ENCODE peak calls at places on chromosomes 3 and 15, in ten cellular contexts. One of them, this sample, is unnamed.

GRCh38 chr15:36658321-36658720 is 78.9 kb downstream of the CDIN1 start:
- DNase-seq in tibial artery: no peak
- DNase-seq in heart right ventricle: no peak
- DNase-seq in Peyer's patch: no peak
- DNase-seq in pancreas: no peak
- DNase-seq in transverse colon: no peak
- DNase-seq in tibial nerve: no peak
- DNase-seq in ovary: no peak
- DNase-seq in AG04450: no peak
- DNase-seq in fibroblast of lung: peak; percentile 16
- DNase-seq in this sample: no peak

GRCh38 chr3:48561045-48561736 is 2.4 kb downstream of the UCN2 start:
- DNase-seq in fibroblast of lung: peak; percentile 63
- DNase-seq in AG04450: no peak
- DNase-seq in Peyer's patch: peak; percentile 64
- DNase-seq in ovary: peak; percentile 69
- DNase-seq in heart right ventricle: peak; percentile 59
- DNase-seq in tibial artery: peak; percentile 89
- DNase-seq in pancreas: no peak
- DNase-seq in transverse colon: peak; percentile 61
- DNase-seq in tibial nerve: peak; percentile 30
- DNase-seq in this sample: peak; percentile 57

GRCh38 chr3:10935028-10935427 is 57.5 kb upstream of the SLC6A1 start:
- DNase-seq in Peyer's patch: no peak
- DNase-seq in AG04450: no peak
- DNase-seq in transverse colon: no peak
- DNase-seq in heart right ventricle: no peak
- DNase-seq in ovary: no peak
- DNase-seq in tibial nerve: no peak
- DNase-seq in pancreas: no peak
- DNase-seq in tibial artery: no peak
- DNase-seq in fibroblast of lung: no peak
- DNase-seq in this sample: no peak

GRCh38 chr3:27507111-27507510 is 22.9 kb upstream of the SLC4A7 start:
- DNase-seq in AG04450: no peak
- DNase-seq in pancreas: no peak
- DNase-seq in ovary: no peak
- DNase-seq in tibial nerve: no peak
- DNase-seq in Peyer's patch: no peak
- DNase-seq in transverse colon: no peak
- DNase-seq in tibial artery: no peak
- DNase-seq in fibroblast of lung: peak; percentile 69
- DNase-seq in heart right ventricle: no peak
- DNase-seq in this sample: no peak

GRCh38 chr3:137100326-137100725 is 142.5 kb downstream of the IL20RB start:
- DNase-seq in tibial artery: no peak
- DNase-seq in fibroblast of lung: no peak
- DNase-seq in transverse colon: no peak
- DNase-seq in ovary: no peak
- DNase-seq in Peyer's patch: no peak
- DNase-seq in AG04450: no peak
- DNase-seq in tibial nerve: no peak
- DNase-seq in pancreas: no peak
- DNase-seq in heart right ventricle: no peak
- DNase-seq in this sample: no peak

GRCh38 chr15:35307026-35307425 is 221.9 kb upstream of the NANOGP8 start:
- DNase-seq in tibial artery: no peak
- DNase-seq in tibial nerve: no peak
- DNase-seq in heart right ventricle: no peak
- DNase-seq in Peyer's patch: no peak
- DNase-seq in ovary: no peak
- DNase-seq in fibroblast of lung: no peak
- DNase-seq in transverse colon: no peak
- DNase-seq in pancreas: no peak
- DNase-seq in AG04450: no peak
- DNase-seq in this sample: no peak

GRCh38 chr15:85642693-85643058 is 152.0 kb downstream of the KLHL25 start:
- DNase-seq in tibial nerve: no peak
- DNase-seq in transverse colon: peak; percentile 36
- DNase-seq in AG04450: no peak
- DNase-seq in ovary: peak; percentile 82
- DNase-seq in pancreas: no peak
- DNase-seq in fibroblast of lung: peak; percentile 77
- DNase-seq in heart right ventricle: peak; percentile 85
- DNase-seq in Peyer's patch: no peak
- DNase-seq in tibial artery: peak; percentile 85
- DNase-seq in this sample: peak; percentile 83

GRCh38 chr3:40851836-40852235 is 327.1 kb downstream of the ZNF621 start:
- DNase-seq in transverse colon: no peak
- DNase-seq in tibial artery: no peak
- DNase-seq in ovary: no peak
- DNase-seq in AG04450: no peak
- DNase-seq in Peyer's patch: no peak
- DNase-seq in heart right ventricle: no peak
- DNase-seq in pancreas: no peak
- DNase-seq in fibroblast of lung: no peak
- DNase-seq in tibial nerve: no peak
- DNase-seq in this sample: no peak

GRCh38 chr3:10280177-10280529 is 12.6 kb downstream of the GHRL start:
- DNase-seq in pancreas: no peak
- DNase-seq in Peyer's patch: peak; percentile 42
- DNase-seq in heart right ventricle: no peak
- DNase-seq in AG04450: no peak
- DNase-seq in tibial nerve: no peak
- DNase-seq in transverse colon: no peak
- DNase-seq in fibroblast of lung: no peak
- DNase-seq in tibial artery: peak; percentile 48
- DNase-seq in ovary: no peak
- DNase-seq in this sample: no peak

GRCh38 chr15:75725021-75725718 is 12.5 kb upstream of the CSPG4 start:
- DNase-seq in Peyer's patch: no peak
- DNase-seq in tibial artery: peak; percentile 64
- DNase-seq in tibial nerve: peak; percentile 10
- DNase-seq in transverse colon: no peak
- DNase-seq in pancreas: no peak
- DNase-seq in AG04450: no peak
- DNase-seq in heart right ventricle: no peak
- DNase-seq in fibroblast of lung: no peak
- DNase-seq in ovary: no peak
- DNase-seq in this sample: peak; percentile 26

GRCh38 chr3:38314767-38315487 is 31.7 kb upstream of the XYLB start:
- DNase-seq in fibroblast of lung: no peak
- DNase-seq in AG04450: no peak
- DNase-seq in tibial nerve: no peak
- DNase-seq in Peyer's patch: no peak
- DNase-seq in transverse colon: no peak
- DNase-seq in pancreas: no peak
- DNase-seq in ovary: no peak
- DNase-seq in heart right ventricle: no peak
- DNase-seq in tibial artery: no peak
- DNase-seq in this sample: no peak
- H3K27me3 ChIP-seq in fibroblast of lung: no peaks in the 10 kb centered on the region
- H3K27me3 ChIP-seq in AG04450: peaks cover 13% of the 10 kb centered on the region
- H3K27me3 ChIP-seq in tibial nerve: no peaks in the 10 kb centered on the region
- H3K27me3 ChIP-seq in Peyer's patch: no peaks in the 10 kb centered on the region
- H3K27me3 ChIP-seq in transverse colon: no peaks in the 10 kb centered on the region
- H3K27me3 ChIP-seq in pancreas: no peaks in the 10 kb centered on the region
- H3K27me3 ChIP-seq in ovary: no peaks in the 10 kb centered on the region
- H3K27me3 ChIP-seq in heart right ventricle: no peaks in the 10 kb centered on the region
- H3K27me3 ChIP-seq in tibial artery: no peaks in the 10 kb centered on the region
- H3K27me3 ChIP-seq in this sample: no peaks in the 10 kb centered on the region

GRCh38 chr3:133891662-133892389 is 3.9 kb downstream of the RAB6B start:
- DNase-seq in Peyer's patch: no peak
- DNase-seq in tibial artery: no peak
- DNase-seq in heart right ventricle: no peak
- DNase-seq in tibial nerve: no peak
- DNase-seq in pancreas: no peak
- DNase-seq in AG04450: no peak
- DNase-seq in transverse colon: no peak
- DNase-seq in fibroblast of lung: no peak
- DNase-seq in ovary: no peak
- DNase-seq in this sample: no peak

GRCh38 chr3:133890972-133891644 is 4.6 kb downstream of the RAB6B start:
- DNase-seq in AG04450: no peak
- DNase-seq in transverse colon: no peak
- DNase-seq in Peyer's patch: no peak
- DNase-seq in heart right ventricle: no peak
- DNase-seq in tibial artery: no peak
- DNase-seq in fibroblast of lung: no peak
- DNase-seq in ovary: no peak
- DNase-seq in pancreas: no peak
- DNase-seq in tibial nerve: no peak
- DNase-seq in this sample: no peak

GRCh38 chr3:133894334-133895207 is 1.1 kb downstream of the RAB6B start:
- DNase-seq in tibial artery: no peak
- DNase-seq in ovary: no peak
- DNase-seq in transverse colon: no peak
- DNase-seq in heart right ventricle: peak; percentile 15
- DNase-seq in Peyer's patch: no peak
- DNase-seq in AG04450: no peak
- DNase-seq in tibial nerve: no peak
- DNase-seq in fibroblast of lung: no peak
- DNase-seq in pancreas: no peak
- DNase-seq in this sample: no peak

GRCh38 chr3:133893683-133894333 is 1.9 kb downstream of the RAB6B start:
- DNase-seq in ovary: no peak
- DNase-seq in transverse colon: no peak
- DNase-seq in fibroblast of lung: no peak
- DNase-seq in tibial nerve: no peak
- DNase-seq in heart right ventricle: no peak
- DNase-seq in tibial artery: no peak
- DNase-seq in Peyer's patch: no peak
- DNase-seq in AG04450: no peak
- DNase-seq in pancreas: no peak
- DNase-seq in this sample: no peak

GRCh38 chr3:133892546-133893231 is 3.0 kb downstream of the RAB6B start:
- DNase-seq in tibial artery: no peak
- DNase-seq in Peyer's patch: no peak
- DNase-seq in transverse colon: no peak
- DNase-seq in pancreas: peak; percentile 61
- DNase-seq in tibial nerve: no peak
- DNase-seq in heart right ventricle: peak; percentile 79
- DNase-seq in fibroblast of lung: no peak
- DNase-seq in ovary: no peak
- DNase-seq in AG04450: no peak
- DNase-seq in this sample: no peak
- H3K27me3 ChIP-seq in tibial artery: no peaks in the 10 kb centered on the region
- H3K27me3 ChIP-seq in Peyer's patch: peaks cover 4% of the 10 kb centered on the region
- H3K27me3 ChIP-seq in transverse colon: peaks cover 35% of the 10 kb centered on the region
- H3K27me3 ChIP-seq in pancreas: no peaks in the 10 kb centered on the region
- H3K27me3 ChIP-seq in tibial nerve: no peaks in the 10 kb centered on the region
- H3K27me3 ChIP-seq in heart right ventricle: peaks cover 17% of the 10 kb centered on the region
- H3K27me3 ChIP-seq in fibroblast of lung: peaks cover 28% of the 10 kb centered on the region
- H3K27me3 ChIP-seq in ovary: no peaks in the 10 kb centered on the region
- H3K27me3 ChIP-seq in AG04450: peaks cover 44% of the 10 kb centered on the region
- H3K27me3 ChIP-seq in this sample: peaks cover 35% of the 10 kb centered on the region

GRCh38 chr3:134743006-134743405 is 52.1 kb upstream of the EPHB1 start:
- DNase-seq in fibroblast of lung: no peak
- DNase-seq in ovary: no peak
- DNase-seq in transverse colon: no peak
- DNase-seq in pancreas: no peak
- DNase-seq in AG04450: no peak
- DNase-seq in Peyer's patch: no peak
- DNase-seq in tibial nerve: no peak
- DNase-seq in heart right ventricle: no peak
- DNase-seq in tibial artery: no peak
- DNase-seq in this sample: no peak

GRCh38 chr3:134737520-134737919 is 57.5 kb upstream of the EPHB1 start:
- DNase-seq in tibial nerve: no peak
- DNase-seq in transverse colon: no peak
- DNase-seq in ovary: no peak
- DNase-seq in fibroblast of lung: no peak
- DNase-seq in Peyer's patch: no peak
- DNase-seq in pancreas: no peak
- DNase-seq in heart right ventricle: no peak
- DNase-seq in AG04450: no peak
- DNase-seq in tibial artery: no peak
- DNase-seq in this sample: no peak

GRCh38 chr3:134742202-134742601 is 52.9 kb upstream of the EPHB1 start:
- DNase-seq in AG04450: no peak
- DNase-seq in pancreas: no peak
- DNase-seq in transverse colon: no peak
- DNase-seq in heart right ventricle: no peak
- DNase-seq in fibroblast of lung: no peak
- DNase-seq in ovary: no peak
- DNase-seq in tibial artery: no peak
- DNase-seq in tibial nerve: no peak
- DNase-seq in Peyer's patch: no peak
- DNase-seq in this sample: no peak
- H3K27me3 ChIP-seq in AG04450: no peaks in the 10 kb centered on the region
- H3K27me3 ChIP-seq in pancreas: no peaks in the 10 kb centered on the region
- H3K27me3 ChIP-seq in transverse colon: no peaks in the 10 kb centered on the region
- H3K27me3 ChIP-seq in heart right ventricle: no peaks in the 10 kb centered on the region
- H3K27me3 ChIP-seq in fibroblast of lung: peaks cover 2% of the 10 kb centered on the region
- H3K27me3 ChIP-seq in ovary: no peaks in the 10 kb centered on the region
- H3K27me3 ChIP-seq in tibial artery: no peaks in the 10 kb centered on the region
- H3K27me3 ChIP-seq in tibial nerve: no peaks in the 10 kb centered on the region
- H3K27me3 ChIP-seq in Peyer's patch: no peaks in the 10 kb centered on the region
- H3K27me3 ChIP-seq in this sample: no peaks in the 10 kb centered on the region

GRCh38 chr3:79027593-79027992 is 740.2 kb downstream of the ROBO1 start:
- DNase-seq in fibroblast of lung: no peak
- DNase-seq in AG04450: no peak
- DNase-seq in ovary: no peak
- DNase-seq in Peyer's patch: no peak
- DNase-seq in pancreas: no peak
- DNase-seq in tibial nerve: no peak
- DNase-seq in transverse colon: no peak
- DNase-seq in heart right ventricle: no peak
- DNase-seq in tibial artery: no peak
- DNase-seq in this sample: no peak

GRCh38 chr3:79032686-79033318 is 735.0 kb downstream of the ROBO1 start:
- DNase-seq in heart right ventricle: peak; percentile 23
- DNase-seq in Peyer's patch: no peak
- DNase-seq in transverse colon: no peak
- DNase-seq in ovary: no peak
- DNase-seq in AG04450: peak; percentile 13
- DNase-seq in tibial artery: no peak
- DNase-seq in fibroblast of lung: peak; percentile 74
- DNase-seq in tibial nerve: no peak
- DNase-seq in pancreas: no peak
- DNase-seq in this sample: no peak

GRCh38 chr3:79030157-79030556 is 737.6 kb downstream of the ROBO1 start:
- DNase-seq in pancreas: no peak
- DNase-seq in Peyer's patch: no peak
- DNase-seq in AG04450: no peak
- DNase-seq in heart right ventricle: no peak
- DNase-seq in ovary: no peak
- DNase-seq in tibial nerve: no peak
- DNase-seq in fibroblast of lung: no peak
- DNase-seq in tibial artery: no peak
- DNase-seq in transverse colon: no peak
- DNase-seq in this sample: no peak

GRCh38 chr3:79028916-79029315 is 738.9 kb downstream of the ROBO1 start:
- DNase-seq in Peyer's patch: no peak
- DNase-seq in tibial artery: no peak
- DNase-seq in pancreas: no peak
- DNase-seq in ovary: no peak
- DNase-seq in AG04450: peak; percentile 10
- DNase-seq in fibroblast of lung: no peak
- DNase-seq in heart right ventricle: no peak
- DNase-seq in tibial nerve: no peak
- DNase-seq in transverse colon: no peak
- DNase-seq in this sample: no peak
- H3K27me3 ChIP-seq in Peyer's patch: no peaks in the 10 kb centered on the region
- H3K27me3 ChIP-seq in tibial artery: no peaks in the 10 kb centered on the region
- H3K27me3 ChIP-seq in pancreas: no peaks in the 10 kb centered on the region
- H3K27me3 ChIP-seq in ovary: no peaks in the 10 kb centered on the region
- H3K27me3 ChIP-seq in AG04450: no peaks in the 10 kb centered on the region
- H3K27me3 ChIP-seq in fibroblast of lung: no peaks in the 10 kb centered on the region
- H3K27me3 ChIP-seq in heart right ventricle: no peaks in the 10 kb centered on the region
- H3K27me3 ChIP-seq in tibial nerve: no peaks in the 10 kb centered on the region
- H3K27me3 ChIP-seq in transverse colon: no peaks in the 10 kb centered on the region
- H3K27me3 ChIP-seq in this sample: no peaks in the 10 kb centered on the region